ENCODE peak calls at places on chromosome 9, in nine cellular contexts. P, R, Z, D, L, Q, X, G and M are unnamed samples.

GRCh38 chr9:12784461-12785250 is 9.8 kb downstream of the LURAP1L start:
- DNase-seq in G (peak), X (no peak), Q (no peak), P (peak), R (no peak), L (peak), Z (peak), D (peak), M (peak)

GRCh38 chr9:8660383-8660782 is 860.8 kb upstream of the DMAC1 start:
- DNase-seq in D (peak), X (peak), R (peak), Q (no peak), G (no peak), L (no peak), P (peak), Z (no peak), M (no peak)

GRCh38 chr9:113221003-113221799 is at the start of the genes FKBP15 and SLC31A1:
- DNase-seq in Q (peak), P (peak), Z (peak), X (peak), R (peak), L (peak), G (peak), D (peak), M (peak)

GRCh38 chr9:97853844-97854695 is 1.0 kb downstream of the FOXE1 start:
- DNase-seq in D (peak), R (no peak), Z (no peak), L (peak), X (no peak), P (peak), Q (peak), G (no peak), M (no peak)

GRCh38 chr9:99778829-99779228 is 42.9 kb upstream of the NR4A3 start:
- DNase-seq in Z (no peak), X (no peak), D (no peak), G (no peak), R (no peak), P (no peak), Q (no peak), L (no peak), M (no peak)

GRCh38 chr9:37390759-37391158 is 31.7 kb upstream of the GRHPR start:
- DNase-seq in R (no peak), D (peak), G (peak), X (no peak), P (no peak), Q (peak), L (peak), Z (no peak), M (peak)

GRCh38 chr9:80994892-80995291 is 694.5 kb downstream of the TLE1 start:
- DNase-seq in P (peak), R (no peak), L (no peak), G (no peak), Q (no peak), D (peak), X (no peak), Z (no peak), M (no peak)

GRCh38 chr9:124371183-124371582 is 44.1 kb downstream of the PSMB7 start:
- DNase-seq in R (no peak), P (peak), X (no peak), L (no peak), G (no peak), Z (no peak), Q (no peak), D (peak), M (no peak)

GRCh38 chr9:6567140-6567591 is 78.4 kb downstream of the GLDC start:
- DNase-seq in D (peak), X (no peak), L (no peak), R (no peak), P (peak), Q (no peak), G (no peak), Z (no peak), M (no peak)

GRCh38 chr9:111730937-111731567 is 63.7 kb downstream of the SHOC1 start:
- DNase-seq in G (no peak), X (no peak), Z (no peak), R (no peak), D (peak), Q (no peak), L (no peak), P (peak), M (no peak)

GRCh38 chr9:4167040-4167671 is 132.7 kb downstream of the GLIS3 start:
- DNase-seq in Z (no peak), D (peak), Q (no peak), P (peak), G (no peak), X (no peak), L (no peak), R (no peak), M (no peak)

GRCh38 chr9:129496187-129497063 is 124.5 kb downstream of the C9orf50 start:
- DNase-seq in G (peak), X (peak), Z (peak), D (peak), L (peak), R (peak), P (peak), Q (peak), M (no peak)

GRCh38 chr9:129574911-129575574 is 45.9 kb downstream of the C9orf50 start:
- DNase-seq in D (no peak), R (no peak), Z (no peak), P (peak), G (no peak), X (no peak), Q (no peak), L (no peak), M (no peak)

GRCh38 chr9:36530224-36530623 is 42.5 kb upstream of the MELK start:
- DNase-seq in L (no peak), P (no peak), G (no peak), Z (no peak), D (no peak), X (no peak), Q (no peak), R (no peak), M (no peak)

GRCh38 chr9:87556039-87556438 is 58.4 kb downstream of the DAPK1 start:
- DNase-seq in X (no peak), D (no peak), L (no peak), Q (no peak), P (no peak), G (peak), R (no peak), Z (no peak), M (no peak)

GRCh38 chr9:33719581-33720374 is 75.6 kb upstream of the PRSS3 start:
- DNase-seq in X (no peak), L (peak), R (no peak), Z (no peak), G (peak), D (peak), P (no peak), Q (peak), M (peak)

GRCh38 chr9:69513291-69513690 is 158.9 kb downstream of the APBA1 start:
- DNase-seq in R (no peak), X (no peak), P (no peak), Z (no peak), L (no peak), Q (no peak), G (no peak), D (no peak), M (no peak)

GRCh38 chr9:113589890-113590289 is 126.4 kb downstream of the RGS3 start:
- DNase-seq in Z (no peak), R (no peak), Q (no peak), P (peak), L (no peak), G (no peak), D (peak), X (no peak), M (no peak)

GRCh38 chr9:95738438-95738837 is 137.1 kb upstream of the ERCC6L2 start:
- DNase-seq in G (no peak), R (no peak), X (no peak), Z (no peak), Q (no peak), P (no peak), D (no peak), L (no peak), M (no peak)

GRCh38 chr9:131804826-131805225 is 65.0 kb upstream of the RAPGEF1 start:
- DNase-seq in X (no peak), L (no peak), G (no peak), Q (no peak), R (no peak), Z (no peak), P (no peak), D (no peak), M (no peak)

GRCh38 chr9:126303488-126303887 is 23.1 kb upstream of the MVB12B start:
- DNase-seq in P (no peak), X (no peak), Z (no peak), L (no peak), R (no peak), Q (no peak), G (no peak), D (no peak), M (peak)

GRCh38 chr9:120625222-120625621 is 45.3 kb upstream of the CDK5RAP2 start:
- DNase-seq in G (no peak), Z (no peak), D (peak), X (no peak), Q (no peak), L (no peak), R (no peak), P (peak), M (no peak)

GRCh38 chr9:6843742-6844141 is 86.0 kb downstream of the KDM4C start:
- DNase-seq in G (no peak), P (no peak), Q (no peak), D (no peak), L (no peak), Z (no peak), R (no peak), X (no peak), M (no peak)

DNA sequence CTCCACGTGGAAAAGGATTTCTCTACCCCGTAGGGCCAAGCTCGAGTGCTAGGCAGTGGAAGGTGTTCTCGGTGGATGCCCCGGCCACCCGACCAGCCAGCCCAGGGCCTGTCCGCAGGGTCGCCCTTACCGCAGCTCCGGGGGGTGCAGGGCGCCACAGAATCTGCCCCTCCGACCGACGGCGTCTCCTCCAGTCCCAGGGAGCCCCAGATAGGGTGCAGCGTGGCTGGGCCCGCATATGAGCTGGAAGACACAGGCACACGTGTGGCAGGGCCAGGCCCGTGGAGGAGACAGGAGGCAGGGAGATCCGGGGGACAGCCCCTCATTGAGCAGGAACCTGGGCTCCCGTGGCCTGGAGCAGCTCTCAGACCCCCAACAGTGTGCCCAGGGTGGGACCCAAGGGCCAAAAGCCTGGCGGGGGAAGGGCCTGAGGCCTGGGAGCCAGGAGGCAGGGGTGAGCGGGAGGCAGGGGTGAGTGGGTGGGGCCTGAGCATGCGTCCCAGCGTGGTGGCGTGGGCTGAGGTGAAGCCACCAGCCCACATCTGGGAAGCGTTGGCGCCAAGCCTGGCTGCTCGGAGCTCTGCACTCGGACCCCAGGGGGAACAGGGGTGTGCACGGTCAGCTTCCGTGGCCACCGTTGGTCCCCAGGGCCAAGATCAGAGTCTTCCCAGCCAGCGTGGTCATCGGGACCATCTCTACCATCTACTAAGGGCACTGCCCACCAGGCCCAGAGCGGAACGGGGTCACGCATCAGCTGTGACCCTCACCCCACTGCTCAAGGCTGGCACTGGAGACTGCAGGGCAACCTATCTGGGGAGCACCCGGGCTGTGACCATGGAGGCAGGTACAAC is 22.2 kb downstream of the CCDC187 start:
- DNase-seq in P (no peak), D (no peak), X (no peak), R (no peak), Z (no peak), G (no peak), Q (no peak), L (no peak), M (no peak)
- H3K4me3 ChIP-seq in P (no peak), D (no peak), X (no peak), R (no peak), Z (no peak), G (no peak), Q (no peak), L (no peak), M (no peak)

DNA sequence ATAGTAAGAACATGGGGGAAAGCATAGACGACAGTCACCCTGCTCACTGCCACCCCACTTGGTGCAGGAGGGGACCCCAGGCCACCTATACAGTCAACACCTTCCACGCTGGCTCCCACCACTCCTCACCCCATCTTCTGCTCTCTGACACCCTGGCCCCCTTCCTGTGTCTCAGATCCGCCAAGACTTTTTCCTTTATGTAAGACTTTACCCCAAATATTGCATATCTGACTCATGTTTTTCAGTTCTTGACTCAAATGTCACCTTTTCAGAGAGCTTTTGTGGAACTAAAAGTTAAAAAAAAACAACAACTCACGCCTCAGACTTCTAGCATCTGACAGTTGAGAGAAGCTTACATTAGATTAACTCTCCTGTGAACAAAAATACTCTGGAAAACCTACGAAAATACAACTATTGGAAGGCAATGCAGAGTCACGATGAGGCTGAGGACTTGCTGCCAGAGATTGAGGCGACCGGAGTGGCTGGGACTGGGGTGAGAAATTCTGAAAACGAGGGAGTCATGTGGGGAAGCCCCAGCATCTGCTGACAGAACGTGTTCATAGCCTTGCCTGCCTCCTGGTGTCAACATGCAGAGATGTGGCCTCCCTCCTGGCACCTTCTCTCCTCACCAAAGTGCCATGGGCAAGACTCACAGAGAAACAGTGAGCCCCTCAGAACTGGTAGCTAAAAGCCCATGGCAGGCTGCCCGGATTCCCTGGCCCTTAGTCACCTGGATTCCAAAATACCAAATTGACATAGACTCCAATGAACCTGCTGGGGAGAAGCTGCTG is 22.4 kb upstream of the FCN2 start:
- DNase-seq in P (peak), L (peak), D (peak), R (no peak), Z (peak), Q (no peak), G (no peak), X (peak), M (peak)
- TF ChIP-seq CTCF in P (no peak), L (peak), D (no peak), R (no peak), Z (no peak), Q (no peak), G (no peak), X (no peak), M (peak)

GRCh38 chr9:16870606-16871357 is at the start of gene BNC2:
- DNase-seq in G (peak), X (peak), R (no peak), D (peak), P (peak), L (peak), Q (no peak), Z (no peak), M (no peak)

GRCh38 chr9:16869140-16869903 is 1.1 kb downstream of the BNC2 start:
- DNase-seq in P (peak), L (no peak), G (no peak), Q (no peak), X (peak), R (no peak), D (peak), Z (no peak), M (no peak)

GRCh38 chr9:16868706-16869105 is 1.8 kb downstream of the BNC2 start:
- DNase-seq in D (peak), X (no peak), Z (no peak), P (peak), L (no peak), G (no peak), Q (no peak), R (no peak), M (no peak)

GRCh38 chr9:16871358-16872151 is 1.1 kb upstream of the BNC2 start:
- DNase-seq in Q (peak), X (peak), R (no peak), G (peak), L (peak), D (peak), Z (no peak), P (peak), M (peak)

DNA sequence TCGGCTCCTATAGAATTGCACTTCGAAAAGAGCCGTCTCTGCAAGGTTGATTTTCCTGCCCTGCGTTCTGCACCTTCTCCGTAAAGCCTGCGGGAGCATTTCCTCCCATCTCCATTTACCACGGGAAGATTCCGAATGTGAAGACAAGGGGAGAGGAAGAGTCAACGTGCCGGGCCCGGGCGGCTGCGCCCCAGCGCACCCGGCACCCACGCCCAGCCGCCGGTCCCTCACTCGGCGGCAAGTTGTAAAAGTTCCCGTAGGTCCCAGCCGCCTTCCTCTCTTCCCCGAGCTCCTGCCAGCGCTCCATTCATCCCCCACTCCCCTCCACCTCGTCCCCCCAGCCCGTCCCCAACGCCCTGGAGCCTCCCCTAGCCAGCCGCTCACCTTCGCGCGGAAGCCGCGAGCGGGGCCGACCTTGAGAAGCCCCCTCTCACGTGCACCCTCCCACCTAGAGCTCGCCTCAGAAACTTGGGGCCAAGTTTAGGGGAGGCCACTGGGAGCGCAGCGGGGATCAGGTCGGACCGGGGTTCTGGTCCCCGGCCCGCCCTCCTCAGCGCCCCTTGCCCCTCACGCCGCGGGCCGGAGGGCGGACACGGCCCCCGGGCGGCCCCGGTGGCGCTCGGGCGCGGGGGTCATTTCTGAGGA is 387 bp downstream of the BNC2 start:
- DNase-seq in R (no peak), G (no peak), Q (no peak), L (peak), Z (no peak), D (peak), P (no peak), X (peak), M (no peak)
- H3K4me3 ChIP-seq in R (peak), G (peak), Q (no peak), L (no peak), Z (peak), D (peak), P (peak), X (peak), M (no peak)

GRCh38 chr9:77651203-77651602 is 3.1 kb upstream of the GNA14 start:
- DNase-seq in L (no peak), Z (no peak), R (no peak), D (no peak), X (no peak), Q (no peak), P (no peak), G (no peak), M (no peak)
- TF ChIP-seq CTCF in L (no peak), Z (no peak), R (no peak), D (no peak), X (no peak), Q (no peak), P (no peak), G (no peak), M (no peak)

GRCh38 chr9:93951655-93952118 is 3.5 kb downstream of the BARX1 start:
- DNase-seq in Z (no peak), R (no peak), D (no peak), Q (no peak), X (no peak), G (no peak), P (no peak), L (no peak), M (no peak)

GRCh38 chr9:93953492-93954435 is 1.4 kb downstream of the BARX1 start:
- DNase-seq in D (no peak), L (no peak), X (no peak), G (no peak), P (no peak), Q (no peak), Z (no peak), R (no peak), M (no peak)

GRCh38 chr9:93952119-93952783 is 2.9 kb downstream of the BARX1 start:
- DNase-seq in P (no peak), R (no peak), D (no peak), X (no peak), Z (no peak), Q (no peak), G (no peak), L (no peak), M (no peak)

GRCh38 chr9:93954436-93955355 is at the start of gene BARX1:
- DNase-seq in G (no peak), X (no peak), P (no peak), Z (no peak), Q (no peak), L (no peak), D (no peak), R (no peak), M (no peak)

DNA sequence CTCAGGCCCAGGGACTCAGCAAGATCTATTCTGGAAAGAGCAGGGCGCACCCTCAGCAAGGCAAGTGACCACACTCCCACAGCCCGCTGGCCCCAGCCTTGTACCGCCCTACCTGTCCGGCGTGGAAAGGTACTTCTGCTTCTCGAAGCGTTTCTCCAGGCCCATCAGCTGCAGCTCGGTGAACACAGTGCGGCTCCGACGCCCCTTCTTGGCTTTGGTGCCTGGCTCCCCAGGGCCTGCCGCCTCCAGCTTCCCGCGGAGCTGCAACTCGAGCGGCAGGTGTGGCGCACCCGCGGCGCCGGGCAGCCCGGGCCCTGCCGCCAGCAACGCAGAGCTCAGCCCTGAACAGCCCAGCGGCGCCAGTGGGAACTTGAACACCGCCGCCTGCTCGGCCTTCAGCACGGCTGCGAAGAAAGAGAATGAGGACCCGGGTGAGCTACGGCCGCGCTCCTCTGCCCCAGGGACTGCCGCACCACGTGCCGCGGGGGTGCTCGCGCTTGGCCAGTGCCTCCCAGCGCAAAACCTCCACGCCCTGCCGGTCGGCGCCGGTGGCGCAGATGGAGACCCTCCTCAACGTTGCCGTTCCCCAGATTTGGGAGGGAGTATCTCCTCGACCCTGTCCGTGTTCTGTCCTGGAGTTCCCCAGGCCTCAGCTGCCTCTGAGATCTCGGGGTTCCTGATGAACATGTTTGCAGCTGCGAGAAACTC is 2.2 kb downstream of the BARX1 start:
- DNase-seq in R (no peak), G (no peak), Z (no peak), D (no peak), P (no peak), Q (no peak), L (no peak), X (no peak), M (no peak)
- H3K4me3 ChIP-seq in R (peak), G (no peak), Z (peak), D (no peak), P (no peak), Q (no peak), L (no peak), X (no peak), M (no peak)

DNA sequence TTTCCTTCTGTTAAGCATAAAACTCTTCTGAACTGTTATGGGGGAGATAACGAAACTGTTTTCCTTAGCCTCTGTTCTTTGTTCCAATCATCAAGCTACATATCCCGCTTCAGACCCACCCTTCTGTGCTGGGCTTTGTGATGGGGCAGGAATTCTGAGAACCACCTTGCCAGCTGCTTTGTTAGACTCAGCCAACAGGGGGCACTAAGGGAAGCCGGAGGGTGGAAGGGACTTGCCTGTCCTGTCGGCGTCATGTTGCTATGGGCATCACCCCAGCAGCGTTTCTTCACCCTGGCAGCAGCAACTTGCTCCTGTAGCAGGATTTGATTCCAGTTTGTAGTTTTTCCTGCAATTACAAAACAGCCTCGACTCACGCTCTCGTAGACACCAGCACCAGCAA is 169.1 kb downstream of the CAAP1 start:
- DNase-seq in X (peak), D (peak), Z (no peak), Q (no peak), R (no peak), G (no peak), P (peak), L (no peak), M (peak)
- TF ChIP-seq CTCF in X (no peak), D (peak), Z (no peak), Q (no peak), R (no peak), G (peak), P (peak), L (peak), M (peak)